ENCODE peak calls at places on chromosome 11, in ten cellular contexts. One of them, this sample, is unnamed.

GRCh38 chr11:16739326-16739875 is 954 bp downstream of the C11orf58 start:
- DNase-seq in psoas muscle: no peak
- DNase-seq in H1: no peak
- DNase-seq in RWPE1: peak; percentile 16
- DNase-seq in brain microvascular endothelial cell: peak; percentile 19
- DNase-seq in tibial nerve: no peak
- DNase-seq in aorta: no peak
- DNase-seq in astrocyte: peak; percentile 30
- DNase-seq in sigmoid colon: no peak
- DNase-seq in colonic mucosa: no peak
- DNase-seq in this sample: no peak

GRCh38 chr11:128227466-128227865 is 359.9 kb downstream of the ETS1 start:
- DNase-seq in psoas muscle: no peak
- DNase-seq in H1: no peak
- DNase-seq in RWPE1: no peak
- DNase-seq in brain microvascular endothelial cell: no peak
- DNase-seq in tibial nerve: no peak
- DNase-seq in aorta: no peak
- DNase-seq in astrocyte: no peak
- DNase-seq in sigmoid colon: no peak
- DNase-seq in colonic mucosa: no peak
- DNase-seq in this sample: no peak

GRCh38 chr11:19444231-19444630 is 203.5 kb upstream of the E2F8 start:
- DNase-seq in psoas muscle: no peak
- DNase-seq in H1: no peak
- DNase-seq in RWPE1: no peak
- DNase-seq in brain microvascular endothelial cell: no peak
- DNase-seq in tibial nerve: peak; percentile 31
- DNase-seq in aorta: no peak
- DNase-seq in astrocyte: no peak
- DNase-seq in sigmoid colon: no peak
- DNase-seq in colonic mucosa: no peak
- DNase-seq in this sample: no peak

GRCh38 chr11:65864758-65865471 is 4.7 kb downstream of the MUS81 start:
- DNase-seq in psoas muscle: peak; percentile 53
- DNase-seq in H1: no peak
- DNase-seq in RWPE1: no peak
- DNase-seq in brain microvascular endothelial cell: no peak
- DNase-seq in tibial nerve: no peak
- DNase-seq in aorta: no peak
- DNase-seq in astrocyte: no peak
- DNase-seq in sigmoid colon: no peak
- DNase-seq in colonic mucosa: no peak
- DNase-seq in this sample: no peak

GRCh38 chr11:94329501-94329900 is 25.1 kb downstream of the IZUMO1R start:
- DNase-seq in psoas muscle: no peak
- DNase-seq in H1: no peak
- DNase-seq in RWPE1: no peak
- DNase-seq in brain microvascular endothelial cell: no peak
- DNase-seq in tibial nerve: no peak
- DNase-seq in aorta: no peak
- DNase-seq in astrocyte: no peak
- DNase-seq in sigmoid colon: no peak
- DNase-seq in colonic mucosa: no peak
- DNase-seq in this sample: no peak

GRCh38 chr11:119782673-119783072 is 53.7 kb upstream of the NECTIN1 start:
- DNase-seq in psoas muscle: no peak
- DNase-seq in H1: no peak
- DNase-seq in RWPE1: no peak
- DNase-seq in brain microvascular endothelial cell: peak; percentile 60
- DNase-seq in tibial nerve: no peak
- DNase-seq in aorta: no peak
- DNase-seq in astrocyte: peak; percentile 62
- DNase-seq in sigmoid colon: no peak
- DNase-seq in colonic mucosa: no peak
- DNase-seq in this sample: peak; percentile 48

GRCh38 chr11:121119444-121119843 is 18.4 kb downstream of the TECTA start:
- DNase-seq in psoas muscle: no peak
- DNase-seq in H1: no peak
- DNase-seq in RWPE1: no peak
- DNase-seq in brain microvascular endothelial cell: no peak
- DNase-seq in tibial nerve: no peak
- DNase-seq in aorta: no peak
- DNase-seq in astrocyte: no peak
- DNase-seq in sigmoid colon: no peak
- DNase-seq in colonic mucosa: no peak
- DNase-seq in this sample: no peak

GRCh38 chr11:67118059-67118766 is 850 bp upstream of the KDM2A start:
- DNase-seq in psoas muscle: peak; percentile 76
- DNase-seq in H1: no peak
- DNase-seq in RWPE1: peak; percentile 25
- DNase-seq in brain microvascular endothelial cell: no peak
- DNase-seq in tibial nerve: no peak
- DNase-seq in aorta: peak; percentile 65
- DNase-seq in astrocyte: no peak
- DNase-seq in sigmoid colon: peak; percentile 75
- DNase-seq in colonic mucosa: peak; percentile 46
- DNase-seq in this sample: peak; percentile 77

GRCh38 chr11:92423133-92423532 is 198.5 kb downstream of the FAT3 start:
- DNase-seq in psoas muscle: no peak
- DNase-seq in H1: no peak
- DNase-seq in RWPE1: no peak
- DNase-seq in brain microvascular endothelial cell: peak; percentile 25
- DNase-seq in tibial nerve: no peak
- DNase-seq in aorta: no peak
- DNase-seq in astrocyte: peak; percentile 27
- DNase-seq in sigmoid colon: no peak
- DNase-seq in colonic mucosa: no peak
- DNase-seq in this sample: no peak

DNA sequence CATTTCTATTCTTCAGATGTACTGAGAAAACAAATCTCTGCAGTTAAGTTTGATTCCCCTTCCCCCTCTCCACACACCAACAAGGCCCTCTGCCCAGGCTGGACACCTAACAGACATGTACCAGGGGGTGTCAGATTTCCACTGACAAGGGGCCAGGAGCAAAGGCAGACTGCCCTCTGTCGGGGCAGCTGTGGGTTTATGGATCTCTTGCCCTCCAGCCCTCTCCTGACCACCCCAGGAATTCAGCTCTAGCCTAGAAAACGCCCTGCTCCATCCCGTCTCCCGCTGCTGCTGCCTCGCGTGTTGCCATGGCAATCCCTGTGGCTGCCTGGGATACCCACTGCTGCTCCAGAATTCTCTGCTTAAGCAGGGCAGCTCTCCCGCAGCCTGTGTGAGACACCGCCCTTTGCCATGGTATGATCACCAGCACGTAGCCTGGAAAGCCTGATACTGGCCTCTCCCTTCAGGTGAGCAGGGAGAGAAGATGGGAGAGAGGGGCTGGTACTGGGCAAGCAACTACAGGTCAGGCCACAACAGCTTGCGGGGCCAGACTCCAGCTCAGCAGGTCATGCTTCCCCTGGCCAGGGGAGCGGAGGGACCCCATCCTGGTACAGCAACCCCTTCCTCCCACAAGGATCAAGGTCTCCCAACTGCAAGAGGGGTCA is 41.6 kb downstream of the BUD13 start:
- DNase-seq in psoas muscle: peak; percentile 79
- DNase-seq in H1: no peak
- DNase-seq in RWPE1: no peak
- DNase-seq in brain microvascular endothelial cell: no peak
- DNase-seq in tibial nerve: no peak
- DNase-seq in aorta: peak; percentile 46
- DNase-seq in astrocyte: peak; percentile 7
- DNase-seq in sigmoid colon: no peak
- DNase-seq in colonic mucosa: no peak
- DNase-seq in this sample: no peak
- H3K27ac ChIP-seq in psoas muscle: no peak overlapping the region
- H3K27ac ChIP-seq in H1: no peak overlapping the region
- H3K27ac ChIP-seq in RWPE1: no peak overlapping the region
- H3K27ac ChIP-seq in brain microvascular endothelial cell: no peak overlapping the region
- H3K27ac ChIP-seq in tibial nerve: no peak overlapping the region
- H3K27ac ChIP-seq in aorta: no peak overlapping the region
- H3K27ac ChIP-seq in astrocyte: no peak overlapping the region
- H3K27ac ChIP-seq in sigmoid colon: no peak overlapping the region
- H3K27ac ChIP-seq in colonic mucosa: no peak overlapping the region
- H3K27ac ChIP-seq in this sample: no peak overlapping the region

GRCh38 chr11:8067567-8067928 is 13.5 kb upstream of the TUB start:
- DNase-seq in psoas muscle: no peak
- DNase-seq in H1: no peak
- DNase-seq in RWPE1: no peak
- DNase-seq in brain microvascular endothelial cell: no peak
- DNase-seq in tibial nerve: no peak
- DNase-seq in aorta: no peak
- DNase-seq in astrocyte: no peak
- DNase-seq in sigmoid colon: no peak
- DNase-seq in colonic mucosa: no peak
- DNase-seq in this sample: no peak

GRCh38 chr11:8069771-8070170 is 11.2 kb upstream of the TUB start:
- DNase-seq in psoas muscle: no peak
- DNase-seq in H1: no peak
- DNase-seq in RWPE1: no peak
- DNase-seq in brain microvascular endothelial cell: no peak
- DNase-seq in tibial nerve: no peak
- DNase-seq in aorta: no peak
- DNase-seq in astrocyte: no peak
- DNase-seq in sigmoid colon: no peak
- DNase-seq in colonic mucosa: no peak
- DNase-seq in this sample: no peak

GRCh38 chr11:8066911-8067455 is 14.0 kb upstream of the TUB start:
- DNase-seq in psoas muscle: no peak
- DNase-seq in H1: no peak
- DNase-seq in RWPE1: no peak
- DNase-seq in brain microvascular endothelial cell: no peak
- DNase-seq in tibial nerve: no peak
- DNase-seq in aorta: no peak
- DNase-seq in astrocyte: no peak
- DNase-seq in sigmoid colon: no peak
- DNase-seq in colonic mucosa: peak; percentile 13
- DNase-seq in this sample: no peak

GRCh38 chr11:8068605-8069221 is 12.3 kb upstream of the TUB start:
- DNase-seq in psoas muscle: peak; percentile 84
- DNase-seq in H1: no peak
- DNase-seq in RWPE1: peak; percentile 16
- DNase-seq in brain microvascular endothelial cell: peak; percentile 69
- DNase-seq in tibial nerve: peak; percentile 79
- DNase-seq in aorta: no peak
- DNase-seq in astrocyte: peak; percentile 92
- DNase-seq in sigmoid colon: peak; percentile 85
- DNase-seq in colonic mucosa: no peak
- DNase-seq in this sample: peak; percentile 72

DNA sequence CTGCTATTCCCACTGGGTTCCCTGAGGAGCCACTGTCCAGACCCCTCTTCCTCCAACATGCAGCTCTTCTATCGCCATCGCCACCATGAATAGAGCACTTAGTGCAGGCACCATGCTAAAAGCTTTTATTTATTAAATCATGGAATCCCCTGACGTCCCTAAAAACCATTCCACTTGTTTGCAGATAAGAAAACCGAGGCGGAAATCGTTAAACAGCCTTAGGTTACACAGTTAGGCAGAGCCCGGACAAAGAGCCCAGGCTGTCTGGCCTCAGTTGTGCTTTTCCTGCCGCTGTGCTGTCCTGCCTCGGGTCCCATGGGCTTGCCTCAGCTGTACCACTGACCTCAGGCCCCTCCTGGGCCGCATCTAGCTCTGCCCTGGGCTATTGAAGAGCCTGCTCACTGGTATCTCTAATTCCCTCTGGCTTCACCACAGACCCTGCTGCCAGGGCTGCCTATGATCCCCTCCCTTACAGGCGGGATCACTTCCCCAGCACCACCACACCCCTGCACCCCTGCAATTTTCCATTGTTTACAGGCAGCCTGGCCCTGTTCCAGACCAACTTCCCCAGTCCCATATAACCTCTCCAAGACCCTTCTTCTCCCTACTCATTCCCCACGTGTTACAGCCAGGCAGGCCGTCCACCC is 13.0 kb upstream of the TUB start:
- DNase-seq in psoas muscle: no peak
- DNase-seq in H1: no peak
- DNase-seq in RWPE1: no peak
- DNase-seq in brain microvascular endothelial cell: no peak
- DNase-seq in tibial nerve: no peak
- DNase-seq in aorta: no peak
- DNase-seq in astrocyte: no peak
- DNase-seq in sigmoid colon: no peak
- DNase-seq in colonic mucosa: no peak
- DNase-seq in this sample: no peak
- H3K27ac ChIP-seq in psoas muscle: peak overlapping the region; percentile 46
- H3K27ac ChIP-seq in H1: no peak overlapping the region
- H3K27ac ChIP-seq in RWPE1: peak overlapping the region; percentile 56
- H3K27ac ChIP-seq in brain microvascular endothelial cell: no peak overlapping the region
- H3K27ac ChIP-seq in tibial nerve: peak overlapping the region; percentile 83
- H3K27ac ChIP-seq in aorta: no peak overlapping the region
- H3K27ac ChIP-seq in astrocyte: no peak overlapping the region
- H3K27ac ChIP-seq in sigmoid colon: peak overlapping the region; percentile 45
- H3K27ac ChIP-seq in colonic mucosa: no peak overlapping the region
- H3K27ac ChIP-seq in this sample: peak overlapping the region; percentile 92

DNA sequence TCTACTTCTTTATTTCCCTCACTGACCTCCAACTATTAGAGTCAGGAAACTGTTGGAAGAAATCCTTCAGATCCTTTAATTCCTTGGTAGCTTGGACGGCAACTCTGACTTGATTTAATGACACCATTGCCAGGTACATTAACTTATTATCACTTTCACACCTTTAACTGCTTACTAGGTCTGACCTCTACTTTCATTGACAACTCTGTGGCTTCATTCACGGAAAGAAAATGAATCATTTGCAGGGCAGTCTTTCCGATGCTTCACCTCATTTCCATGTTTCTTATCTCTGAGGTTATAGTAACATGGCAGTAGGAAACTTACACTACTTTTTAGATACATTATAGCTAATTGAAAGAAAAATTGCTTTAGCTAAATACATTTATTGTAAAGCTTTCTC is 82.6 kb upstream of the PDGFD start:
- DNase-seq in psoas muscle: no peak
- DNase-seq in H1: no peak
- DNase-seq in RWPE1: no peak
- DNase-seq in brain microvascular endothelial cell: no peak
- DNase-seq in tibial nerve: no peak
- DNase-seq in aorta: no peak
- DNase-seq in astrocyte: no peak
- DNase-seq in sigmoid colon: no peak
- DNase-seq in colonic mucosa: no peak
- DNase-seq in this sample: no peak
- H3K27ac ChIP-seq in psoas muscle: no peak overlapping the region
- H3K27ac ChIP-seq in H1: no peak overlapping the region
- H3K27ac ChIP-seq in RWPE1: no peak overlapping the region
- H3K27ac ChIP-seq in brain microvascular endothelial cell: no peak overlapping the region
- H3K27ac ChIP-seq in tibial nerve: no peak overlapping the region
- H3K27ac ChIP-seq in aorta: no peak overlapping the region
- H3K27ac ChIP-seq in astrocyte: no peak overlapping the region
- H3K27ac ChIP-seq in sigmoid colon: no peak overlapping the region
- H3K27ac ChIP-seq in colonic mucosa: no peak overlapping the region
- H3K27ac ChIP-seq in this sample: no peak overlapping the region

DNA sequence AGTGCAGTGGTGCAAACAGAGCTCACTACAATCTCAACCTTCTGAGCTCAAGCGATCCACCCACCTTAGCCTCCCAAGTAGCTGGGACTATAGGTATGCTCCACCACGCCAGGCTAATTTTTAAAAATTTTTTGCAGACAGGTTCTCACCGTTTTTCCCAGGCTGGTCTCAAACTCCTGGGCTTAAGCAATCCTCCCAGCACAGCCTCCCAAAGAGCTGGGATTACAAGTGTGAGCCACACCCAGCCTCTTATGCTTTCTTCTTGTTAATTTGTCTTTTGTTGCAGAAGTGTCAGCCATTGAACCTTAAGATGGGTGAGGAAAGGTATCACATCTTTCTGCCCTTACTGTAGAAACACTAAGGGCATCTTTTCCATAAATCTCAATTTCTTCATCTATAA is 34.9 kb downstream of the DENND5A start:
- DNase-seq in psoas muscle: no peak
- DNase-seq in H1: no peak
- DNase-seq in RWPE1: no peak
- DNase-seq in brain microvascular endothelial cell: no peak
- DNase-seq in tibial nerve: no peak
- DNase-seq in aorta: no peak
- DNase-seq in astrocyte: no peak
- DNase-seq in sigmoid colon: no peak
- DNase-seq in colonic mucosa: no peak
- DNase-seq in this sample: no peak
- H3K27ac ChIP-seq in psoas muscle: no peak overlapping the region
- H3K27ac ChIP-seq in H1: no peak overlapping the region
- H3K27ac ChIP-seq in RWPE1: no peak overlapping the region
- H3K27ac ChIP-seq in brain microvascular endothelial cell: no peak overlapping the region
- H3K27ac ChIP-seq in tibial nerve: no peak overlapping the region
- H3K27ac ChIP-seq in aorta: no peak overlapping the region
- H3K27ac ChIP-seq in astrocyte: no peak overlapping the region
- H3K27ac ChIP-seq in sigmoid colon: no peak overlapping the region
- H3K27ac ChIP-seq in colonic mucosa: no peak overlapping the region
- H3K27ac ChIP-seq in this sample: no peak overlapping the region

This sample was measured in heart left ventricle.